ENCODE peak calls at places on chromosome 16, in four cellular contexts. One of them, this sample, is unnamed.

GRCh38 chr16:67966549-67967182 is 1.8 kb downstream of the SLC12A4 start:
- DNase-seq in IMR-90: no peak
- DNase-seq in endothelial cell of umbilical vein: peak; percentile 29
- DNase-seq in MM.1S: no peak
- DNase-seq in this sample: peak; percentile 59

GRCh38 chr16:23408242-23409201 is 44.5 kb downstream of the COG7 start:
- DNase-seq in IMR-90: peak; percentile 78
- DNase-seq in endothelial cell of umbilical vein: no peak
- DNase-seq in MM.1S: no peak
- DNase-seq in this sample: peak; percentile 61

GRCh38 chr16:54484700-54485099 is 198.1 kb upstream of the IRX3 start:
- DNase-seq in IMR-90: no peak
- DNase-seq in endothelial cell of umbilical vein: no peak
- DNase-seq in MM.1S: no peak
- DNase-seq in this sample: no peak

GRCh38 chr16:50467943-50468748 is 80.0 kb upstream of the NKD1 start:
- DNase-seq in IMR-90: no peak
- DNase-seq in endothelial cell of umbilical vein: no peak
- DNase-seq in MM.1S: no peak
- DNase-seq in this sample: peak; percentile 19

GRCh38 chr16:87844809-87845208 is 24.5 kb downstream of the SLC7A5 start:
- DNase-seq in IMR-90: no peak
- DNase-seq in endothelial cell of umbilical vein: no peak
- DNase-seq in MM.1S: no peak
- DNase-seq in this sample: no peak

GRCh38 chr16:60741810-60742209 is 1294.4 kb downstream of the CDH8 start:
- DNase-seq in IMR-90: no peak
- DNase-seq in endothelial cell of umbilical vein: no peak
- DNase-seq in MM.1S: no peak
- DNase-seq in this sample: no peak

GRCh38 chr16:51553910-51554309 is 402.8 kb upstream of the SALL1 start:
- DNase-seq in IMR-90: peak; percentile 65
- DNase-seq in endothelial cell of umbilical vein: no peak
- DNase-seq in MM.1S: no peak
- DNase-seq in this sample: peak; percentile 7

GRCh38 chr16:80081851-80082250 is 458.9 kb upstream of the DYNLRB2 start:
- DNase-seq in IMR-90: no peak
- DNase-seq in endothelial cell of umbilical vein: no peak
- DNase-seq in MM.1S: no peak
- DNase-seq in this sample: no peak

GRCh38 chr16:85524630-85525463 is 88.3 kb upstream of the GSE1 start:
- DNase-seq in IMR-90: peak; percentile 49
- DNase-seq in endothelial cell of umbilical vein: no peak
- DNase-seq in MM.1S: no peak
- DNase-seq in this sample: peak; percentile 48

GRCh38 chr16:55661842-55662479 is 6.2 kb downstream of the SLC6A2 start:
- DNase-seq in IMR-90: no peak
- DNase-seq in endothelial cell of umbilical vein: no peak
- DNase-seq in MM.1S: no peak
- DNase-seq in this sample: peak; percentile 65

GRCh38 chr16:1331712-1332617 is 1.5 kb upstream of the BAIAP3 start:
- DNase-seq in IMR-90: peak; percentile 30
- DNase-seq in endothelial cell of umbilical vein: peak; percentile 30
- DNase-seq in MM.1S: peak; percentile 93
- DNase-seq in this sample: peak; percentile 32

GRCh38 chr16:15874745-15875314 is 13.6 kb downstream of the CEP20 start:
- DNase-seq in IMR-90: peak; percentile 80
- DNase-seq in endothelial cell of umbilical vein: peak; percentile 84
- DNase-seq in MM.1S: no peak
- DNase-seq in this sample: peak; percentile 92

GRCh38 chr16:23516366-23517137 is 6.3 kb upstream of the GGA2 start:
- DNase-seq in IMR-90: no peak
- DNase-seq in endothelial cell of umbilical vein: no peak
- DNase-seq in MM.1S: no peak
- DNase-seq in this sample: no peak

GRCh38 chr16:17161034-17161433 is 309.7 kb downstream of the XYLT1 start:
- DNase-seq in IMR-90: no peak
- DNase-seq in endothelial cell of umbilical vein: no peak
- DNase-seq in MM.1S: no peak
- DNase-seq in this sample: no peak

GRCh38 chr16:89176147-89176690 is 4.7 kb downstream of the CDH15 start:
- DNase-seq in IMR-90: no peak
- DNase-seq in endothelial cell of umbilical vein: no peak
- DNase-seq in MM.1S: no peak
- DNase-seq in this sample: no peak

GRCh38 chr16:89175280-89176146 is 4.0 kb downstream of the CDH15 start:
- DNase-seq in IMR-90: no peak
- DNase-seq in endothelial cell of umbilical vein: no peak
- DNase-seq in MM.1S: no peak
- DNase-seq in this sample: no peak

GRCh38 chr16:89174055-89174827 is 2.7 kb downstream of the CDH15 start:
- DNase-seq in IMR-90: no peak
- DNase-seq in endothelial cell of umbilical vein: no peak
- DNase-seq in MM.1S: no peak
- DNase-seq in this sample: no peak

GRCh38 chr16:89173629-89173921 is 2.0 kb downstream of the CDH15 start:
- DNase-seq in IMR-90: no peak
- DNase-seq in endothelial cell of umbilical vein: no peak
- DNase-seq in MM.1S: no peak
- DNase-seq in this sample: no peak

DNA sequence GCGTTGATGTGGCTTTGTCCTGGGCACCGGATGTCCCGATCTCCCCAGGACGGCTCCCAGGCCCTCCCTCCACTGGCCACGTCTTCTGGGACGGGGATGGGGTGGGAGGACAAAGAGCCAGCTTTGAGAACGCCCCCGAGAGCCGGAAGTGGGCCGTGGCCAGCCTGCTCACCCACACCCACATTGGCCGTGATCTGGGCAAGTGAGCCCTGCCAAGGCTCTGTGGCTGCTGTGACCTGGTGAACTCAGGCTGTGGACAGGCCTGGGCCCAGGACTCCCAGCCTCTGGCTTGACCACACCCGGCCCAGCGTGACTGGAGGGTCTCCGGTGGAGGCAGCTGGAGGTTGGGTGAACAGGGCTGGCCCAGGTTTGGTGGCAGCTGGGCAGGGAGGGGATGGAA is 3.3 kb downstream of the CDH15 start:
- DNase-seq in IMR-90: no peak
- DNase-seq in endothelial cell of umbilical vein: no peak
- DNase-seq in MM.1S: no peak
- DNase-seq in this sample: no peak
- H3K9ac ChIP-seq in IMR-90: no peak overlapping the region
- H3K9ac ChIP-seq in endothelial cell of umbilical vein: no peak overlapping the region
- H3K9ac ChIP-seq in MM.1S: no peak overlapping the region
- H3K9ac ChIP-seq in this sample: no peak overlapping the region

DNA sequence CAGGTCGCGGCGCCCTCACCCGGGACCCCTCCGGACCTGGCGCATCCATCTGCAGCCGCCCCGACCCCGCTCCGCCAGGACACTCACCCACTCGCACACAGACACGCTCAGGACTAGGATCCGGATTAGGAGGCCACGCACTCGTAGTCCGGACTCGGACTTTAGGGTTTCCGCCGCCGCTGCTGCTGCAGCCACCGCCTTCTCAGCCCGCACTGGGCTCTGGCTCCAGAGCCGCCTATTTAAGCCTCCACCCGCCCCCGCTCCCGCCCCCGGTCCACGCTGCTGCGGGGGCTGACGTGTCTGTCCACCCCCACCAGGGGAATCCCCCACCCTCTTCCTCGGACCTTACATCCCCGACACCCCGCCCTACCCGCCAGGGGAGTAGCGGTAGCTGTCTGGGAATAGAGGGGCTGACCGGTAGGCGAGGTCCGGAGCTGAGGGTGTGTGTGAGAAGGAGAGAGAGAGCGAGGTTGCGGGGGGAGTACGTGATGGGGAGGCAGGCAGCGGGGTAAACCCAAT is at the start of gene RRAD:
- DNase-seq in IMR-90: peak; percentile 44
- DNase-seq in endothelial cell of umbilical vein: peak; percentile 11
- DNase-seq in MM.1S: no peak
- DNase-seq in this sample: peak; percentile 54
- H3K4me1 ChIP-seq in IMR-90: peaks cover 27% of the 10 kb centered on the region
- H3K4me1 ChIP-seq in endothelial cell of umbilical vein: peaks cover 3% of the 10 kb centered on the region
- H3K4me1 ChIP-seq in MM.1S: no peaks in the 10 kb centered on the region
- H3K4me1 ChIP-seq in this sample: peaks cover 39% of the 10 kb centered on the region

GRCh38 chr16:89269805-89270665 is 52.5 kb downstream of the ZNF778 start:
- DNase-seq in IMR-90: no peak
- DNase-seq in endothelial cell of umbilical vein: no peak
- DNase-seq in MM.1S: no peak
- DNase-seq in this sample: no peak
- H3K9ac ChIP-seq in IMR-90: no peak overlapping the region
- H3K9ac ChIP-seq in endothelial cell of umbilical vein: no peak overlapping the region
- H3K9ac ChIP-seq in MM.1S: no peak overlapping the region
- H3K9ac ChIP-seq in this sample: peak overlapping the region; percentile 61

GRCh38 chr16:82773018-82773417 is 146.2 kb downstream of the CDH13 start:
- DNase-seq in IMR-90: peak; percentile 7
- DNase-seq in endothelial cell of umbilical vein: no peak
- DNase-seq in MM.1S: no peak
- DNase-seq in this sample: no peak
- H3K4me1 ChIP-seq in IMR-90: no peaks in the 10 kb centered on the region
- H3K4me1 ChIP-seq in endothelial cell of umbilical vein: peaks cover 6% of the 10 kb centered on the region
- H3K4me1 ChIP-seq in MM.1S: no peaks in the 10 kb centered on the region
- H3K4me1 ChIP-seq in this sample: no peaks in the 10 kb centered on the region

DNA sequence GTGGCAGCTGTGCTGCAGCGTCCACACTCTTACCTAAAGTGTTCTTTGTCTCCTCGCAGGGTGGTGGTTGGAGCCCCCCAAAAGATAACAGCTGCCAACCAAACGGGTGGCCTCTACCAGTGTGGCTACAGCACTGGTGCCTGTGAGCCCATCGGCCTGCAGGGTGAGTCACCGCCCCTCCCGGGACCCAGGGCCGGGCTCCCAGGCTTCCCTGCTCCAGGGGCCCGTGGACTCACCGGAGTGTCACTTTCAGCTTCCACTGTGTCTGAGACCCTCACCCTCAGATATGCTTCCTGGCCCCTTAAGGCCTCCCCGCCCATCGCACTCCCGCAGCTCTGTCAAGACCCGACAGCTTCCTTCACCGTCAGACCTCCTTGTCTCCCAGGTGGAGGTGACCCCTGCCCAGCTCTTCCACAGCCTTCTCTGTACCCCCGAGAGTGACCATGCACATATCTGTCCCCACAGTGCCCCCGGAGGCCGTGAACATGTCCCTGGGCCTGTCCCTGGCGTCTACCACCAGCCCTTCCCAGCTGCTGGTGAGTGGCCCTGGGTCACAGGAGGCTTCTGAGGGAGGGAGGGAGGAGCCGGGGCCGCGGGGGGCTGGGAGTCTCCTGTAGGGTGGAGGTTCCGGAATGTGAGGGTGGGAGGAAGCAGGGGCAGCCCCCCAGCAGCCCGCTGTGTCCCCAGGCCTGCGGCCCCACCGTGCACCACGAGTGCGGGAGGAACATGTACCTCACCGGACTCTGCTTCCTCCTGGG is 1.8 kb downstream of the ITGAX start:
- DNase-seq in IMR-90: no peak
- DNase-seq in endothelial cell of umbilical vein: no peak
- DNase-seq in MM.1S: no peak
- DNase-seq in this sample: no peak
- H3K9ac ChIP-seq in IMR-90: no peak overlapping the region
- H3K9ac ChIP-seq in endothelial cell of umbilical vein: no peak overlapping the region
- H3K9ac ChIP-seq in MM.1S: no peak overlapping the region
- H3K9ac ChIP-seq in this sample: no peak overlapping the region

This sample was measured in adipocyte.